ENCODE peak calls at places on chromosomes 3 and 15, in eight cellular contexts. One of them, this sample, is unnamed.

GRCh38 chr3:195140816-195141793 is 129.9 kb downstream of the XXYLT1 start:
- DNase-seq in glutamatergic neuron: no peak
- DNase-seq in kidney epithelial cell: no peak
- DNase-seq in CD4-positive, alpha-beta T cell: no peak
- DNase-seq in epithelial cell of proximal tubule: no peak
- DNase-seq in astrocyte: peak
- DNase-seq in GM12864: no peak
- DNase-seq in kidney tubule cell: no peak
- DNase-seq in this sample: no peak

GRCh38 chr3:120648290-120648689 is 33.7 kb downstream of the HGD start:
- DNase-seq in CD4-positive, alpha-beta T cell: no peak
- DNase-seq in kidney epithelial cell: no peak
- DNase-seq in epithelial cell of proximal tubule: no peak
- DNase-seq in kidney tubule cell: no peak
- DNase-seq in astrocyte: no peak
- DNase-seq in GM12864: no peak
- DNase-seq in glutamatergic neuron: no peak
- DNase-seq in this sample: no peak

GRCh38 chr3:48716982-48717746 is at the start of gene IP6K2:
- DNase-seq in CD4-positive, alpha-beta T cell: peak
- DNase-seq in glutamatergic neuron: peak
- DNase-seq in GM12864: peak
- DNase-seq in astrocyte: peak
- DNase-seq in kidney epithelial cell: peak
- DNase-seq in kidney tubule cell: peak
- DNase-seq in epithelial cell of proximal tubule: peak
- DNase-seq in this sample: peak

GRCh38 chr15:22874256-22874655 is 35.8 kb downstream of the NIPA2 start:
- DNase-seq in epithelial cell of proximal tubule: no peak
- DNase-seq in CD4-positive, alpha-beta T cell: no peak
- DNase-seq in GM12864: no peak
- DNase-seq in kidney tubule cell: no peak
- DNase-seq in kidney epithelial cell: no peak
- DNase-seq in astrocyte: no peak
- DNase-seq in glutamatergic neuron: no peak
- DNase-seq in this sample: no peak

GRCh38 chr15:85723960-85724945 is 70.5 kb downstream of the KLHL25 start:
- DNase-seq in CD4-positive, alpha-beta T cell: no peak
- DNase-seq in kidney tubule cell: no peak
- DNase-seq in glutamatergic neuron: no peak
- DNase-seq in GM12864: no peak
- DNase-seq in epithelial cell of proximal tubule: no peak
- DNase-seq in kidney epithelial cell: no peak
- DNase-seq in astrocyte: no peak
- DNase-seq in this sample: no peak

GRCh38 chr3:120145498-120146285 is 51.4 kb upstream of the GSK3B start:
- DNase-seq in epithelial cell of proximal tubule: peak
- DNase-seq in GM12864: no peak
- DNase-seq in kidney tubule cell: peak
- DNase-seq in kidney epithelial cell: no peak
- DNase-seq in glutamatergic neuron: no peak
- DNase-seq in astrocyte: peak
- DNase-seq in CD4-positive, alpha-beta T cell: no peak
- DNase-seq in this sample: no peak

GRCh38 chr3:9276761-9277370 is 27.4 kb upstream of the SRGAP3 start:
- DNase-seq in epithelial cell of proximal tubule: no peak
- DNase-seq in GM12864: no peak
- DNase-seq in glutamatergic neuron: no peak
- DNase-seq in kidney epithelial cell: no peak
- DNase-seq in astrocyte: no peak
- DNase-seq in kidney tubule cell: no peak
- DNase-seq in CD4-positive, alpha-beta T cell: no peak
- DNase-seq in this sample: no peak

GRCh38 chr15:70195808-70196304 is 98.1 kb upstream of the TLE3 start:
- DNase-seq in CD4-positive, alpha-beta T cell: no peak
- DNase-seq in astrocyte: peak
- DNase-seq in kidney epithelial cell: peak
- DNase-seq in GM12864: no peak
- DNase-seq in kidney tubule cell: peak
- DNase-seq in glutamatergic neuron: no peak
- DNase-seq in epithelial cell of proximal tubule: no peak
- DNase-seq in this sample: no peak

GRCh38 chr15:88480981-88481380 is 13.5 kb downstream of the MRPS11 start:
- DNase-seq in CD4-positive, alpha-beta T cell: no peak
- DNase-seq in astrocyte: no peak
- DNase-seq in kidney epithelial cell: no peak
- DNase-seq in glutamatergic neuron: no peak
- DNase-seq in kidney tubule cell: no peak
- DNase-seq in GM12864: no peak
- DNase-seq in epithelial cell of proximal tubule: no peak
- DNase-seq in this sample: no peak

GRCh38 chr15:50247819-50248650 is 17.5 kb downstream of the HDC start:
- DNase-seq in CD4-positive, alpha-beta T cell: peak
- DNase-seq in epithelial cell of proximal tubule: no peak
- DNase-seq in GM12864: peak
- DNase-seq in astrocyte: no peak
- DNase-seq in glutamatergic neuron: no peak
- DNase-seq in kidney epithelial cell: no peak
- DNase-seq in kidney tubule cell: peak
- DNase-seq in this sample: peak

GRCh38 chr15:78315686-78316085 is 16.3 kb upstream of the SKIC8 start:
- DNase-seq in epithelial cell of proximal tubule: no peak
- DNase-seq in kidney epithelial cell: no peak
- DNase-seq in GM12864: no peak
- DNase-seq in CD4-positive, alpha-beta T cell: no peak
- DNase-seq in kidney tubule cell: no peak
- DNase-seq in astrocyte: no peak
- DNase-seq in glutamatergic neuron: no peak
- DNase-seq in this sample: no peak

GRCh38 chr15:70783610-70784021 is 20.3 kb upstream of the UACA start:
- DNase-seq in CD4-positive, alpha-beta T cell: no peak
- DNase-seq in epithelial cell of proximal tubule: peak
- DNase-seq in GM12864: no peak
- DNase-seq in kidney tubule cell: peak
- DNase-seq in kidney epithelial cell: no peak
- DNase-seq in astrocyte: peak
- DNase-seq in glutamatergic neuron: no peak
- DNase-seq in this sample: no peak

GRCh38 chr15:59522988-59523461 is 85.0 kb downstream of the FAM81A start:
- DNase-seq in GM12864: no peak
- DNase-seq in astrocyte: no peak
- DNase-seq in kidney epithelial cell: no peak
- DNase-seq in epithelial cell of proximal tubule: no peak
- DNase-seq in kidney tubule cell: no peak
- DNase-seq in glutamatergic neuron: no peak
- DNase-seq in CD4-positive, alpha-beta T cell: peak
- DNase-seq in this sample: no peak

GRCh38 chr3:146273721-146274407 is 23.0 kb upstream of the PLSCR4 start:
- DNase-seq in epithelial cell of proximal tubule: no peak
- DNase-seq in CD4-positive, alpha-beta T cell: no peak
- DNase-seq in astrocyte: no peak
- DNase-seq in GM12864: no peak
- DNase-seq in glutamatergic neuron: no peak
- DNase-seq in kidney tubule cell: no peak
- DNase-seq in kidney epithelial cell: no peak
- DNase-seq in this sample: no peak

GRCh38 chr15:82093774-82094211 is 48.0 kb upstream of the MEX3B start:
- DNase-seq in astrocyte: peak
- DNase-seq in kidney tubule cell: peak
- DNase-seq in epithelial cell of proximal tubule: no peak
- DNase-seq in kidney epithelial cell: peak
- DNase-seq in GM12864: no peak
- DNase-seq in glutamatergic neuron: no peak
- DNase-seq in CD4-positive, alpha-beta T cell: no peak
- DNase-seq in this sample: no peak

This sample was measured in activated CD4-positive, alpha-beta memory T cell treated with anti-CD3 and anti-CD28 coated beads, Interleukin-2, amount 10 ng/mL, durations not matched to agents 7 days and 5 days.